ENCODE peak calls at places on chromosome 20, in five cellular contexts. E, I, K, Q and U are unnamed samples.

GRCh38 chr20:31948008-31948407 is 3.8 kb downstream of the PDRG1 start:
- DNase-seq in K (no peak), E (no peak), I (no peak), Q (no peak), U (no peak)

GRCh38 chr20:5657190-5657872 is 92.9 kb upstream of the SHLD1 start:
- DNase-seq in I (no peak), K (no peak), E (peak), Q (peak), U (peak)

GRCh38 chr20:35617397-35618031 is 1.9 kb downstream of the SPAG4 start:
- DNase-seq in Q (peak), E (peak), I (peak), K (no peak), U (peak)

GRCh38 chr20:611047-611842 is 1.1 kb upstream of the TCF15 start:
- DNase-seq in Q (no peak), E (no peak), I (no peak), K (no peak), U (no peak)

GRCh38 chr20:23455641-23456040 is 3.0 kb upstream of the CST11 start:
- DNase-seq in I (no peak), E (no peak), Q (no peak), K (no peak), U (no peak)

GRCh38 chr20:37297066-37297736 is 7.7 kb downstream of the MANBAL start:
- DNase-seq in I (no peak), E (no peak), K (no peak), Q (peak), U (no peak)

GRCh38 chr20:24523661-24524060 is 54.2 kb downstream of the SYNDIG1 start:
- DNase-seq in E (no peak), Q (no peak), K (no peak), I (no peak), U (no peak)

GRCh38 chr20:62267543-62267942 is 29.2 kb downstream of the OSBPL2 start:
- DNase-seq in I (no peak), K (no peak), E (no peak), Q (no peak), U (no peak)

GRCh38 chr20:57881466-57882405 is 171.9 kb upstream of the PMEPA1 start:
- DNase-seq in K (no peak), E (no peak), Q (no peak), I (no peak), U (no peak)

GRCh38 chr20:60117040-60117439 is 158.8 kb downstream of the CDH26 start:
- DNase-seq in K (no peak), E (no peak), Q (no peak), I (no peak), U (no peak)

GRCh38 chr20:20215976-20216727 is 151.8 kb upstream of the INSM1 start:
- DNase-seq in K (no peak), Q (no peak), E (no peak), I (no peak), U (no peak)

GRCh38 chr20:59661621-59662020 is 57.3 kb downstream of the PHACTR3 start:
- DNase-seq in K (no peak), E (no peak), I (no peak), Q (no peak), U (peak)

GRCh38 chr20:37945034-37945660 is 42.2 kb downstream of the VSTM2L start:
- DNase-seq in Q (no peak), K (no peak), E (no peak), I (no peak), U (no peak)

GRCh38 chr20:10590950-10591349 is 82.8 kb downstream of the JAG1 start:
- DNase-seq in Q (no peak), E (no peak), I (no peak), K (no peak), U (no peak)

GRCh38 chr20:31476648-31477220 is 1.6 kb downstream of the REM1 start:
- DNase-seq in I (no peak), Q (no peak), K (no peak), E (no peak), U (no peak)

GRCh38 chr20:46190796-46191540 is 72.9 kb downstream of the CD40 start:
- DNase-seq in E (no peak), K (no peak), Q (no peak), I (no peak), U (no peak)

GRCh38 chr20:39607124-39607523 is 645.0 kb downstream of the DHX35 start:
- DNase-seq in E (no peak), Q (peak), K (no peak), I (no peak), U (no peak)

GRCh38 chr20:16785221-16785620 is 37.1 kb downstream of the OTOR start:
- DNase-seq in K (no peak), Q (no peak), E (no peak), I (no peak), U (no peak)

GRCh38 chr20:63477061-63477616 is 4.7 kb upstream of the KCNQ2 start:
- DNase-seq in K (no peak), E (no peak), I (no peak), Q (no peak), U (no peak)

GRCh38 chr20:6504826-6505225 is 262.7 kb upstream of the BMP2 start:
- DNase-seq in E (no peak), Q (peak), K (no peak), I (no peak), U (no peak)

GRCh38 chr20:36237477-36237876 is 1.2 kb downstream of the AAR2 start:
- DNase-seq in E (no peak), K (no peak), I (no peak), Q (no peak), U (no peak)

GRCh38 chr20:59365611-59366284 is 65.3 kb downstream of the EDN3 start:
- DNase-seq in Q (no peak), E (no peak), K (no peak), I (no peak), U (no peak)

GRCh38 chr20:52127309-52127708 is 64.3 kb downstream of the ZFP64 start:
- DNase-seq in Q (no peak), I (no peak), K (no peak), E (no peak), U (no peak)

GRCh38 chr20:9235518-9235917 is 166.6 kb downstream of the PLCB4 start:
- DNase-seq in K (no peak), E (peak), I (no peak), Q (peak), U (no peak)

GRCh38 chr20:51013577-51014330 is 9.2 kb downstream of the KCNG1 start:
- DNase-seq in Q (no peak), K (no peak), I (no peak), E (no peak), U (no peak)

GRCh38 chr20:12605751-12606150 is 403.0 kb upstream of the SPTLC3 start:
- DNase-seq in K (no peak), Q (no peak), E (no peak), I (no peak), U (no peak)